ENCODE peak calls at places on chromosomes 3 and 15, in four cellular contexts. G, B, F and K are unnamed samples. For H3K4me1, the result is how much of the 10 kb centered on the place peaks cover.

GRCh38 chr3:194487289-194488006 is 646 bp upstream of the ATP13A3 start:
- DNase-seq in G (no peak), F (peak), B (no peak), K (peak)

GRCh38 chr3:125351814-125352456 is 23.2 kb downstream of the ZNF148 start:
- DNase-seq in G (peak), B (peak), F (no peak), K (no peak)

GRCh38 chr3:45655906-45656305 is 33.3 kb upstream of the SACM1L start:
- DNase-seq in F (no peak), G (peak), B (no peak), K (no peak)

GRCh38 chr3:43523454-43524053 is 98.3 kb downstream of the ANO10 start:
- DNase-seq in G (no peak), B (no peak), F (no peak), K (no peak)

GRCh38 chr3:187935623-187936156 is 190.4 kb upstream of the BCL6 start:
- DNase-seq in B (no peak), F (no peak), G (no peak), K (no peak)

GRCh38 chr3:171351676-171352075 is 108.5 kb downstream of the TNIK start:
- DNase-seq in B (peak), G (peak), F (no peak), K (no peak)

GRCh38 chr15:23642413-23643044 is 5.1 kb downstream of the MAGEL2 start:
- DNase-seq in G (peak), B (peak), F (peak), K (no peak)

GRCh38 chr3:24748472-24748871 is 253.8 kb upstream of the THRB start:
- DNase-seq in B (no peak), F (no peak), G (no peak), K (no peak)

GRCh38 chr3:160801386-160802118 is 45.5 kb downstream of the PPM1L start:
- DNase-seq in B (peak), F (no peak), G (no peak), K (peak)

GRCh38 chr15:70142072-70142321 is 44.3 kb upstream of the TLE3 start:
- DNase-seq in G (peak), F (no peak), B (no peak), K (no peak)

GRCh38 chr3:24854748-24855147 is 360.1 kb upstream of the THRB start:
- DNase-seq in B (no peak), F (no peak), G (no peak), K (no peak)

GRCh38 chr15:98413973-98414546 is 234.3 kb upstream of the IGF1R start:
- DNase-seq in G (no peak), B (no peak), F (no peak), K (no peak)

GRCh38 chr15:89341316-89342005 is 6.8 kb upstream of the POLG start:
- DNase-seq in B (no peak), G (no peak), F (peak), K (no peak)
- H3K4me3 ChIP-seq in B (no peak), G (no peak), F (no peak), K (no peak)

DNA sequence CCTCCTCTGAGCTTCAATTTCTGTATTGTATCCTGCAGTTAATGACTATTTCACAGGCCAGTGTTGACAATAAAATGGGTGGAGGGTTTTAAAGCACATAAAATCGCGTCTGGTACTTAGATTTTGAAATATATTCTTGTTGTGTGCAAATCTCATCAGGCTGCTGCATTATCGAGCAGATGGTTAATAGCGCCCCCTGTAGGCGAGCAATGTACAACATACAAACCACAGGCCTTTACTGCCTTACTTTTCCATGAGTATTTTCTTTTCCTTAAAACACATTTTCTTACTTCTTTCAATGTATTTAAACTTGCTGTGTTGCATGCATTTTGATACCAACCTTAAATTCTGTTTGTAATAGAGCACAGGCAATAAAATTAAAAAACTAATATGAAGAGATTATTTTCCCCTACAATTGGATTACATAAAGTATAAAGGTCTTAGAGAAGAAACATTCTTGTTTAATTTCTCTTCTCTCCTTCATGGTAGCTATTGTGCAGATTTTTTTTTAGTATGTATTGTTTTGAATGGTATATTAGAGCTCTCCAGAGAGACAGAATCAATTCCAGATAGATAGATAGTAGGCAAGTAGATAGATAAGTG is 608.4 kb downstream of the CADM2 start:
- DNase-seq in G (peak), F (no peak), B (peak), K (peak)
- TF ChIP-seq CTCF in G (peak), F (peak), B (peak), K (peak)

GRCh38 chr3:111932962-111933361 is 45.9 kb upstream of the ABHD10 start:
- DNase-seq in B (no peak), F (no peak), G (peak), K (no peak)
- H3K4me1 ChIP-seq in B (under half), F (under half), G (half or more), K (half or more)

GRCh38 chr3:127707777-127708438 is 35.2 kb downstream of the ABTB1 start:
- DNase-seq in G (no peak), B (no peak), F (peak), K (no peak)
- H3K4me3 ChIP-seq in G (no peak), B (no peak), F (no peak), K (no peak)

GRCh38 chr15:82674873-82675272 is 27.7 kb upstream of the CPEB1 start:
- DNase-seq in B (no peak), G (no peak), F (no peak), K (peak)

GRCh38 chr15:82679626-82680199 is 30.0 kb downstream of the AP3B2 start:
- DNase-seq in F (no peak), G (no peak), B (no peak), K (peak)

GRCh38 chr15:82677720-82678323 is 30.7 kb upstream of the CPEB1 start:
- DNase-seq in F (peak), B (no peak), G (no peak), K (peak)

GRCh38 chr15:82681371-82681770 is 28.3 kb downstream of the AP3B2 start:
- DNase-seq in G (no peak), F (peak), B (no peak), K (peak)

DNA sequence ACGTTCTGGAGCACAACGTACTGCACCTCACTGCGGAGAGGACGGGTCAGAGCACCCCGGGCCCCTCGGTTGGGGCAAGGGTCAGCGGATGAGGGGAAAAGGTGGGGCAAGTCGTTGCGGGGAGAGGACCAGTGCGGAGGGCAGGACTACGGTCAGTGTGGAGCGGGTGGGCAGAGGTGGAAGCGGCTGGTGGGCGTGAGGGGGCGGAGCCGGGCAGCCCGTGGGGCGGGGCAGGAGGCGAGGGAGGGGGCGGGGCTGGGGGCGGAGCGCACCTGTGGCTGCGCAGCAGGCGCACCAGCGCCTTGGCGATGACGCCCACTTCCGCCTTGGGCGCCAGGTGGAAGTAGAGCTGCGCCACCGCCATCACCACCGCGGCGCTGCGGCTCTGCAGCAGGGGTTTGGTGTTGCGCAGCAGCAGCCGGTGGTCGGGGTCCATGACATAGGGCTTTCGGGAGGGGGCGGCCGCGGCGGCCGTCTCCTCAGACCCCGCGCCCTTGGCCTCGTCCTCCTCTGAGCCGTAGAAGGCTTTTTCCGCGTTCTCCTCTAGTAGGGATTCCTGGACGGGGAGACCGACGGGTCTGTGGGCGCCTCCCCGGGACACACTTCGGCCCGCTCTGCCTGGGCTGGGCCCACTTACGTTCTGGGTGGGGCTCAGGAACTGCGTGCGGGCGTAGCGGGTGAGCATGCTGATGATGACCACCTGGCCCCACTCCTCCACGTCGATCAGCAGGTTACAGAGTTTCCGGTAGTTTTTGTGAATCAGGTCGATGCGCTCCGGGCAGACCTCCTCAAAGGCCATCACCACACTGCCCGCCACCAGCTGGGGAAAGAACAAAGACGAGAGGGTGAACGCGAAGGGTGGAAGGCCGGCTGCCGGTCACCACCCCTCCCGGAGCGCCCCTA is 29.2 kb downstream of the AP3B2 start:
- DNase-seq in B (no peak), F (peak), G (no peak), K (peak)
- TF ChIP-seq CTCF in B (no peak), F (peak), G (no peak), K (no peak)

GRCh38 chr3:52218026-52218425 is 7.4 kb downstream of the TLR9 start:
- DNase-seq in F (no peak), G (peak), B (no peak), K (no peak)
- H3K4me1 ChIP-seq in F (half or more), G (under half), B (under half), K (under half)

GRCh38 chr15:49467782-49468181 is 44.7 kb downstream of the FGF7 start:
- DNase-seq in G (no peak), F (no peak), B (peak), K (no peak)

GRCh38 chr15:49473031-49473430 is 50.0 kb downstream of the FGF7 start:
- DNase-seq in G (no peak), B (no peak), F (no peak), K (no peak)

GRCh38 chr15:49472338-49472737 is 49.3 kb downstream of the FGF7 start:
- DNase-seq in F (no peak), G (no peak), B (no peak), K (no peak)

GRCh38 chr15:49468440-49468839 is 45.4 kb downstream of the FGF7 start:
- DNase-seq in B (peak), F (no peak), G (no peak), K (no peak)

GRCh38 chr15:49471733-49472132 is 48.7 kb downstream of the FGF7 start:
- DNase-seq in B (no peak), G (no peak), F (no peak), K (no peak)
- H3K4me3 ChIP-seq in B (no peak), G (no peak), F (no peak), K (no peak)

DNA sequence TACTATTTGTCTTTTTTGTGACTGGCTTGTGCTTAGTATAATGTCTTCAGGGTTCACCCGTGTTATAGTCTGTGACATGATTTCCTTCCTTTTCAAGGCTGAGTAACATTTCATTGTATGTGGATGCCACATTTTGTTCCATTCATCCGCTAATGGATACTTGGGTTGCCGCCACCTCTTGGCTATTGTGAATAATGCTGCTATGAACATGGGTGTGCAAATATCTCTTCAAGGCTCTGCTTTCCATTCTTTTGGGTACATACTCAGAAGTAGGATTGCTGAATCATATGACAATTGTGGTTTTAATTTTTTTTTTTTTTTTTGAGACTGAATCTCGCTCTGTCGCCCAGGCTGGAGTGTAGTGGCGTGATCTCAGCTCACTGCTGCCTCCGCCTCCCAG is 15.4 kb downstream of the CRTC3 start:
- DNase-seq in G (peak), B (no peak), F (no peak), K (no peak)
- TF ChIP-seq CTCF in G (no peak), B (no peak), F (no peak), K (no peak)

GRCh38 chr15:67096536-67097294 is 31.3 kb downstream of the SMAD3 start:
- DNase-seq in G (no peak), F (no peak), B (no peak), K (no peak)
- H3K4me1 ChIP-seq in G (under half), F (under half), B (half or more), K (under half)

GRCh38 chr3:101836907-101837598 is 12.3 kb upstream of the NFKBIZ start:
- DNase-seq in F (no peak), G (peak), B (peak), K (no peak)

GRCh38 chr3:101833446-101833974 is 15.8 kb upstream of the NFKBIZ start:
- DNase-seq in B (no peak), G (no peak), F (no peak), K (no peak)

GRCh38 chr3:101836160-101836559 is 13.2 kb upstream of the NFKBIZ start:
- DNase-seq in F (no peak), B (no peak), G (no peak), K (no peak)

GRCh38 chr3:101840066-101840465 is 9.2 kb upstream of the NFKBIZ start:
- DNase-seq in G (no peak), B (no peak), F (no peak), K (no peak)

DNA sequence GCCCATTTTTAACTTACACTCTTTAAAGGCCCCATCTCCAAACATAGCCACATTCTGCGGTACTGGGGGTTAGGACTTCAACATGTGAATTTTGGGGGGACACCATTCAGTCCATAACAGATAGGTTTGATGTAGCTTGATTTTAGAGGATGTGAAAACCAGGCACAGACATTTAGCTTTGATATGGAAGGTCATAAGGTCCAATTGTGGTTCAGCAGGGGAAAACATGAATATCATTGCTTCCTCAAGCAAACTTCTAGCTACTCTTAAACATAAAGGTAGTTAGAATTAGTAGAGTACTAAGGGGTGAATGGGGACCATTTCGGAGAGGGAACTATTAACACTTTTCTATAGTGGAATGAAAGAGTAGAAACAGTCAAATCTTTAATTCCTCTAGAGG is 13.6 kb upstream of the NFKBIZ start:
- DNase-seq in B (no peak), F (no peak), G (no peak), K (no peak)
- H3K4me3 ChIP-seq in B (no peak), F (no peak), G (no peak), K (no peak)